ENCODE peak calls at places on chromosome 10, in five cellular contexts. One of them, this sample, is unnamed.

GRCh38 chr10:62939698-62940097 is 123.5 kb upstream of the EGR2 start:
- DNase-seq in K562: no peak
- DNase-seq in sigmoid colon: no peak
- DNase-seq in spleen: no peak
- DNase-seq in endothelial cell of umbilical vein: no peak
- DNase-seq in this sample: no peak

GRCh38 chr10:1187855-1188555 is 131.8 kb downstream of the WDR37 start:
- DNase-seq in K562: no peak
- DNase-seq in sigmoid colon: peak; percentile 53
- DNase-seq in spleen: peak; percentile 30
- DNase-seq in endothelial cell of umbilical vein: no peak
- DNase-seq in this sample: no peak

GRCh38 chr10:98041352-98042043 is 11.1 kb upstream of the CRTAC1 start:
- DNase-seq in K562: peak; percentile 33
- DNase-seq in sigmoid colon: peak; percentile 72
- DNase-seq in spleen: no peak
- DNase-seq in endothelial cell of umbilical vein: peak; percentile 60
- DNase-seq in this sample: peak; percentile 56

GRCh38 chr10:25065761-25066476 is 49.5 kb downstream of the THNSL1 start:
- DNase-seq in K562: no peak
- DNase-seq in sigmoid colon: no peak
- DNase-seq in spleen: no peak
- DNase-seq in endothelial cell of umbilical vein: no peak
- DNase-seq in this sample: no peak

GRCh38 chr10:16049775-16050174 is 189.5 kb upstream of the MINDY3 start:
- DNase-seq in K562: no peak
- DNase-seq in sigmoid colon: no peak
- DNase-seq in spleen: no peak
- DNase-seq in endothelial cell of umbilical vein: no peak
- DNase-seq in this sample: no peak

GRCh38 chr10:24622781-24623301 is 100.8 kb downstream of the ARHGAP21 start:
- DNase-seq in K562: no peak
- DNase-seq in sigmoid colon: no peak
- DNase-seq in spleen: no peak
- DNase-seq in endothelial cell of umbilical vein: no peak
- DNase-seq in this sample: no peak

GRCh38 chr10:69826789-69827532 is 25.3 kb downstream of the COL13A1 start:
- DNase-seq in K562: peak; percentile 68
- DNase-seq in sigmoid colon: no peak
- DNase-seq in spleen: no peak
- DNase-seq in endothelial cell of umbilical vein: no peak
- DNase-seq in this sample: no peak

GRCh38 chr10:131872011-131872836 is 28.6 kb upstream of the PPP2R2D start:
- DNase-seq in K562: no peak
- DNase-seq in sigmoid colon: peak; percentile 52
- DNase-seq in spleen: peak; percentile 69
- DNase-seq in endothelial cell of umbilical vein: no peak
- DNase-seq in this sample: no peak

GRCh38 chr10:86254526-86255174 is 111.9 kb downstream of the GRID1 start:
- DNase-seq in K562: no peak
- DNase-seq in sigmoid colon: no peak
- DNase-seq in spleen: peak; percentile 64
- DNase-seq in endothelial cell of umbilical vein: no peak
- DNase-seq in this sample: no peak

GRCh38 chr10:133230387-133231195 is 574 bp downstream of the UTF1 start:
- DNase-seq in K562: peak; percentile 73
- DNase-seq in sigmoid colon: no peak
- DNase-seq in spleen: peak; percentile 89
- DNase-seq in endothelial cell of umbilical vein: no peak
- DNase-seq in this sample: peak; percentile 25

GRCh38 chr10:74753295-74754211 is 72.8 kb upstream of the KAT6B start:
- DNase-seq in K562: no peak
- DNase-seq in sigmoid colon: peak; percentile 86
- DNase-seq in spleen: no peak
- DNase-seq in endothelial cell of umbilical vein: no peak
- DNase-seq in this sample: peak; percentile 15

GRCh38 chr10:114412907-114413386 is 8.6 kb upstream of the AFAP1L2 start:
- DNase-seq in K562: no peak
- DNase-seq in sigmoid colon: peak; percentile 22
- DNase-seq in spleen: no peak
- DNase-seq in endothelial cell of umbilical vein: peak; percentile 70
- DNase-seq in this sample: no peak

GRCh38 chr10:132131581-132132250 is 55.0 kb upstream of the DPYSL4 start:
- DNase-seq in K562: no peak
- DNase-seq in sigmoid colon: no peak
- DNase-seq in spleen: peak; percentile 64
- DNase-seq in endothelial cell of umbilical vein: no peak
- DNase-seq in this sample: no peak

GRCh38 chr10:60238408-60239100 is 151.1 kb downstream of the ANK3 start:
- DNase-seq in K562: no peak
- DNase-seq in sigmoid colon: no peak
- DNase-seq in spleen: no peak
- DNase-seq in endothelial cell of umbilical vein: no peak
- DNase-seq in this sample: no peak

GRCh38 chr10:93445097-93445960 is 36.8 kb downstream of the MYOF start:
- DNase-seq in K562: no peak
- DNase-seq in sigmoid colon: peak; percentile 97
- DNase-seq in spleen: no peak
- DNase-seq in endothelial cell of umbilical vein: peak; percentile 98
- DNase-seq in this sample: peak; percentile 89

GRCh38 chr10:109187677-109188076 is 735.6 kb downstream of the XPNPEP1 start:
- DNase-seq in K562: no peak
- DNase-seq in sigmoid colon: no peak
- DNase-seq in spleen: no peak
- DNase-seq in endothelial cell of umbilical vein: no peak
- DNase-seq in this sample: no peak

GRCh38 chr10:22611425-22612111 is 102.8 kb downstream of the PIP4K2A start:
- DNase-seq in K562: no peak
- DNase-seq in sigmoid colon: no peak
- DNase-seq in spleen: no peak
- DNase-seq in endothelial cell of umbilical vein: no peak
- DNase-seq in this sample: peak; percentile 28

GRCh38 chr10:100791254-100792058 is 46.1 kb downstream of the PAX2 start:
- DNase-seq in K562: no peak
- DNase-seq in sigmoid colon: no peak
- DNase-seq in spleen: no peak
- DNase-seq in endothelial cell of umbilical vein: no peak
- DNase-seq in this sample: no peak
- TF ChIP-seq POLR2AphosphoS5 in K562: no peak
- TF ChIP-seq POLR2AphosphoS5 in sigmoid colon: no peak
- TF ChIP-seq POLR2AphosphoS5 in spleen: no peak
- TF ChIP-seq POLR2AphosphoS5 in endothelial cell of umbilical vein: no peak
- TF ChIP-seq POLR2AphosphoS5 in this sample: no peak

DNA sequence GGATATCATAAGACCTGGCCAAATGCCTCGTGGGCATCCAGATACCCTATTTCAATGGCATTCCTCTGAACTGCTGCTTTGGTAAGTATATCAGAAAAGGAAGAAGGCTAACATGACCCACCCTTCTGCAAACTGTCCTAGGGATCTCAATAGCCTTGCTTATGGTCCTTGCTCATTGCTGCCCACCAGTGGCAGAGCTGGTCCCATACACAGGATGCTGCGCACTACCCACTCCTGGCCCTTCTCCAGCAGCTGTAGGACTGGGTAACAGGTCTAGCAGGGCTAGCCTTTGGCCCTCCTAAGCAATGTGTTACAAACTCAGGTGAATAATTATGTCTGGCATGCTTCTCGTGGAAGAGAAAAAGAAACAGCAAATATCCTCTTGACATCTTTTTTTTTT is 72.5 kb downstream of the C10orf90 start:
- DNase-seq in K562: peak; percentile 14
- DNase-seq in sigmoid colon: no peak
- DNase-seq in spleen: no peak
- DNase-seq in endothelial cell of umbilical vein: peak; percentile 10
- DNase-seq in this sample: peak; percentile 24
- TF ChIP-seq CTCF in K562: peak; percentile 49
- TF ChIP-seq CTCF in sigmoid colon: no peak
- TF ChIP-seq CTCF in spleen: no peak
- TF ChIP-seq CTCF in endothelial cell of umbilical vein: peak; percentile 18
- TF ChIP-seq CTCF in this sample: no peak

GRCh38 chr10:119650692-119651513 is at the start of gene BAG3:
- DNase-seq in K562: peak; percentile 80
- DNase-seq in sigmoid colon: peak; percentile 98
- DNase-seq in spleen: peak; percentile 95
- DNase-seq in endothelial cell of umbilical vein: peak; percentile 84
- DNase-seq in this sample: peak; percentile 94

GRCh38 chr10:119650062-119650461 is 1.1 kb upstream of the BAG3 start:
- DNase-seq in K562: no peak
- DNase-seq in sigmoid colon: no peak
- DNase-seq in spleen: no peak
- DNase-seq in endothelial cell of umbilical vein: no peak
- DNase-seq in this sample: no peak

GRCh38 chr10:119653209-119653608 is 2.0 kb downstream of the BAG3 start:
- DNase-seq in K562: no peak
- DNase-seq in sigmoid colon: no peak
- DNase-seq in spleen: no peak
- DNase-seq in endothelial cell of umbilical vein: peak; percentile 49
- DNase-seq in this sample: no peak

GRCh38 chr10:119652361-119652760 is 1.2 kb downstream of the BAG3 start:
- DNase-seq in K562: no peak
- DNase-seq in sigmoid colon: no peak
- DNase-seq in spleen: no peak
- DNase-seq in endothelial cell of umbilical vein: peak; percentile 77
- DNase-seq in this sample: no peak

GRCh38 chr10:119651514-119652327 is 541 bp downstream of the BAG3 start:
- DNase-seq in K562: peak; percentile 55
- DNase-seq in sigmoid colon: peak; percentile 69
- DNase-seq in spleen: peak; percentile 91
- DNase-seq in endothelial cell of umbilical vein: no peak
- DNase-seq in this sample: peak; percentile 26
- TF ChIP-seq POLR2A in K562: no peak
- TF ChIP-seq POLR2A in sigmoid colon: no peak
- TF ChIP-seq POLR2A in spleen: no peak
- TF ChIP-seq POLR2A in endothelial cell of umbilical vein: no peak
- TF ChIP-seq POLR2A in this sample: no peak

DNA sequence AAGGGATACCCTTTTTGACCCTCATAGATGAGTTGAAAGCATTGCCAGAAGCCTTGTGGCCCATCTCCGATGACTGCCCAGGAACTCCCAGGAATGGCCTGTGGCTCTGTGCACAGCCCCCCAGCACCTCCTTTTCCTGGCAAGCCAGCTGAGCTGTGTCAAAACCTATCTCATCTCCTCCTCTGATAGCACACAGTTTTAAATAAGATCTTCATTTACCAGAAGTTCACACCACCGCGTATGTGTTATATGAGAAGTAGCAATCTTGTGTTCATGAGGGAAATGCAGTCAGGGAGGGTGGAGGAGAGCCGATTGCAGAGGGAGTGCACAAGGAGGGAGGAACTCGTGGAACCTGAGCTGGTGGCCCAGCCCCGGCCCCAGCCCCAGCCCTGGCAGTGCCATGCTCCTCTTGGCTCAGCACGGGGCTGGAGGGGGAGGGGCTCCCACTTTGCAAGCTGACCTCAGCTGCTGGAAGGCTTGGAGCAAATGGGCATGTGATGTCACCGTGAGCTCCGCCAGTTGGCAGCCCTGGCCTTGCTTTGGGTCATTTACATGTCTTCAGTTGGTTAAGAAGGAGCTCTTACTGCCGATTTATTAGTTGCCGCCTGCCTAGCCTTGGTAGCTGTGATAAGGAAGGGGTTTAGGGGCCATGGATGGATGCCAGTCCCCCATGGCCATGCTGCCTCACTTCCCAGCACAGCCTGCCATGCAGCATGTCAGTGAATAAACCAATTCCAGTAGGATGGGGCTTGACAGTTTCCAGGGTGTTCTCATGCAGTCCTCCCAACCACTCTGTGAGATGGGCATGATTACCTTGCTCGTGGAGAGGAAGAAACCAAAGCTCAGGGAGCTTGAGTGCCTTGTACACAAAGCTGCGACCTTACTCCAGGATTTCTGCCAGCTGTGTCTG is 20.0 kb downstream of the UNC5B start:
- DNase-seq in K562: no peak
- DNase-seq in sigmoid colon: no peak
- DNase-seq in spleen: peak; percentile 76
- DNase-seq in endothelial cell of umbilical vein: no peak
- DNase-seq in this sample: no peak
- TF ChIP-seq POLR2AphosphoS5 in K562: no peak
- TF ChIP-seq POLR2AphosphoS5 in sigmoid colon: no peak
- TF ChIP-seq POLR2AphosphoS5 in spleen: no peak
- TF ChIP-seq POLR2AphosphoS5 in endothelial cell of umbilical vein: no peak
- TF ChIP-seq POLR2AphosphoS5 in this sample: no peak

GRCh38 chr10:43105793-43106158 is 28.9 kb downstream of the RET start:
- DNase-seq in K562: no peak
- DNase-seq in sigmoid colon: no peak
- DNase-seq in spleen: no peak
- DNase-seq in endothelial cell of umbilical vein: no peak
- DNase-seq in this sample: no peak
- TF ChIP-seq CTCF in K562: no peak
- TF ChIP-seq CTCF in sigmoid colon: no peak
- TF ChIP-seq CTCF in spleen: no peak
- TF ChIP-seq CTCF in endothelial cell of umbilical vein: no peak
- TF ChIP-seq CTCF in this sample: peak; percentile 40

GRCh38 chr10:5147255-5147980 is 37.5 kb downstream of the AKR1C8 start:
- DNase-seq in K562: no peak
- DNase-seq in sigmoid colon: no peak
- DNase-seq in spleen: no peak
- DNase-seq in endothelial cell of umbilical vein: no peak
- DNase-seq in this sample: peak; percentile 48
- TF ChIP-seq POLR2A in K562: no peak
- TF ChIP-seq POLR2A in sigmoid colon: no peak
- TF ChIP-seq POLR2A in spleen: no peak
- TF ChIP-seq POLR2A in endothelial cell of umbilical vein: no peak
- TF ChIP-seq POLR2A in this sample: no peak

GRCh38 chr10:21517134-21517982 is 8.1 kb downstream of the SKIDA1 start:
- DNase-seq in K562: peak; percentile 77
- DNase-seq in sigmoid colon: peak; percentile 83
- DNase-seq in spleen: no peak
- DNase-seq in endothelial cell of umbilical vein: peak; percentile 53
- DNase-seq in this sample: no peak
- TF ChIP-seq POLR2AphosphoS5 in K562: no peak
- TF ChIP-seq POLR2AphosphoS5 in sigmoid colon: no peak
- TF ChIP-seq POLR2AphosphoS5 in spleen: no peak
- TF ChIP-seq POLR2AphosphoS5 in endothelial cell of umbilical vein: no peak
- TF ChIP-seq POLR2AphosphoS5 in this sample: no peak

DNA sequence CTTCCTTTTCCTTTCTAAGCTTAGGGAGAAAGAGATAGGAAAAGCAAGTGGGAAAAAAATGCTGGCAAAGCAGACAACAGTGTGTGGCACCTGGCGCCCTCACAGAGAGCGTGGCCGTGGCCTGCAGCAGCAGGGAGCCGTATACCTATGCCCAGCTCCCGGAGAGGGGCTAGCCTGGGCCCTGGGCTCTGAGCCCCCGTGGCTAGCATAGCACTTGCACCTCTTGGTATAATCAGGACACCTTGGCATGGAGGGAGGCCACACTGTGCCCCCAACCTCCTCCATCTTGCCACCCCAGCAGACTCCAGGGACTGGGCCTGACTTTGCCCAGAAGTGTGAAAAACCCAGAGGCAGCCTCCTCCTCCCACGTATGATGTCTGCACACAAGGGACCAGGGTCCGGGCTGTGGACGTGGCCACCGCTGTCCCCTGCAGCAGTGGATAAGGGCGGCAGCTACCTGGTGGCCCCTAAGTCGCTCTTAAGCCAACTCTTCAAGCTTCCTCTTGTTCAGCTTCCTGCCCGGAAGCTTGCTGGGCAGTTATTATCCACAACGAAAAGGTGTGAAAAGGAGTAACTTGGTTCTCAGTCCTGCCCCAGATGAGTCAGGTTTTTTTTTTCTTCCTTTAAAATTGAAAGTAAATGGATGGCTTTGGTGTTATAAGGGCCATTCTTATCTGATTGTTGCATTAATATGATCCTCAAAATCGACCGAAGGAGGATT is 249.1 kb upstream of the PITRM1 start:
- DNase-seq in K562: no peak
- DNase-seq in sigmoid colon: no peak
- DNase-seq in spleen: no peak
- DNase-seq in endothelial cell of umbilical vein: no peak
- DNase-seq in this sample: no peak
- TF ChIP-seq CTCF in K562: no peak
- TF ChIP-seq CTCF in sigmoid colon: no peak
- TF ChIP-seq CTCF in spleen: no peak
- TF ChIP-seq CTCF in endothelial cell of umbilical vein: no peak
- TF ChIP-seq CTCF in this sample: no peak